ENCODE peak calls at places on chromosomes 11 and 22, in four cellular contexts. One of them, this sample, is unnamed.

GRCh38 chr22:50271519-50271970 is 1.4 kb upstream of the MAPK11 start:
- DNase-seq in bronchial epithelial cell: no peak
- DNase-seq in stimulated activated CD8-positive, alpha-beta memory T cell treated with anti-CD3 and anti-CD28 coated beads, Interleukin-2, amount 100 ng/mL, for 1 hour: no peak
- DNase-seq in skeletal muscle cell: no peak
- DNase-seq in this sample: peak

GRCh38 chr11:81915045-81915444 is 818.6 kb downstream of the FAM181B start:
- DNase-seq in bronchial epithelial cell: no peak
- DNase-seq in stimulated activated CD8-positive, alpha-beta memory T cell treated with anti-CD3 and anti-CD28 coated beads, Interleukin-2, amount 100 ng/mL, for 1 hour: no peak
- DNase-seq in skeletal muscle cell: no peak
- DNase-seq in this sample: no peak

GRCh38 chr11:2797181-2797711 is 88.3 kb downstream of the CDKN1C start:
- DNase-seq in bronchial epithelial cell: no peak
- DNase-seq in stimulated activated CD8-positive, alpha-beta memory T cell treated with anti-CD3 and anti-CD28 coated beads, Interleukin-2, amount 100 ng/mL, for 1 hour: no peak
- DNase-seq in skeletal muscle cell: no peak
- DNase-seq in this sample: no peak

GRCh38 chr11:2807276-2807681 is 78.3 kb downstream of the CDKN1C start:
- DNase-seq in bronchial epithelial cell: no peak
- DNase-seq in stimulated activated CD8-positive, alpha-beta memory T cell treated with anti-CD3 and anti-CD28 coated beads, Interleukin-2, amount 100 ng/mL, for 1 hour: no peak
- DNase-seq in skeletal muscle cell: no peak
- DNase-seq in this sample: no peak

GRCh38 chr11:113475160-113475761 is at the start of gene DRD2:
- DNase-seq in bronchial epithelial cell: no peak
- DNase-seq in stimulated activated CD8-positive, alpha-beta memory T cell treated with anti-CD3 and anti-CD28 coated beads, Interleukin-2, amount 100 ng/mL, for 1 hour: no peak
- DNase-seq in skeletal muscle cell: no peak
- DNase-seq in this sample: no peak

GRCh38 chr22:36027579-36027959 is 1.1 kb downstream of the RBFOX2 start:
- DNase-seq in bronchial epithelial cell: no peak
- DNase-seq in stimulated activated CD8-positive, alpha-beta memory T cell treated with anti-CD3 and anti-CD28 coated beads, Interleukin-2, amount 100 ng/mL, for 1 hour: no peak
- DNase-seq in skeletal muscle cell: no peak
- DNase-seq in this sample: no peak

GRCh38 chr11:17498058-17498457 is 21.4 kb upstream of the ABCC8 start:
- DNase-seq in bronchial epithelial cell: no peak
- DNase-seq in stimulated activated CD8-positive, alpha-beta memory T cell treated with anti-CD3 and anti-CD28 coated beads, Interleukin-2, amount 100 ng/mL, for 1 hour: no peak
- DNase-seq in skeletal muscle cell: no peak
- DNase-seq in this sample: no peak

GRCh38 chr22:26394787-26395186 is 34.3 kb upstream of the ASPHD2 start:
- DNase-seq in bronchial epithelial cell: no peak
- DNase-seq in stimulated activated CD8-positive, alpha-beta memory T cell treated with anti-CD3 and anti-CD28 coated beads, Interleukin-2, amount 100 ng/mL, for 1 hour: no peak
- DNase-seq in skeletal muscle cell: no peak
- DNase-seq in this sample: no peak

GRCh38 chr11:6353367-6353987 is 33.2 kb upstream of the CAVIN3 start:
- DNase-seq in bronchial epithelial cell: peak
- DNase-seq in stimulated activated CD8-positive, alpha-beta memory T cell treated with anti-CD3 and anti-CD28 coated beads, Interleukin-2, amount 100 ng/mL, for 1 hour: peak
- DNase-seq in skeletal muscle cell: no peak
- DNase-seq in this sample: peak

GRCh38 chr11:131662310-131662709 is 291.9 kb downstream of the NTM start:
- DNase-seq in bronchial epithelial cell: no peak
- DNase-seq in stimulated activated CD8-positive, alpha-beta memory T cell treated with anti-CD3 and anti-CD28 coated beads, Interleukin-2, amount 100 ng/mL, for 1 hour: no peak
- DNase-seq in skeletal muscle cell: no peak
- DNase-seq in this sample: no peak